ENCODE peak calls at places on chromosomes 5 and 9, in seven cellular contexts. Q is RWPE2, P is upper lobe of right lung, E is pancreas, F is gastrocnemius medialis, I is body of pancreas, Z is heart right ventricle. U is an unnamed sample.

GRCh38 chr9:114271556-114272510 is 51.1 kb upstream of the ORM1 start:
- ATAC-seq in E (peak; percentile 89), F (peak; percentile 70), I (peak; percentile 69), Z (peak; percentile 58), Q (no peak), P (peak; percentile 66), U (no peak)

GRCh38 chr5:95241635-95242034 is 43.3 kb downstream of the MCTP1 start:
- ATAC-seq in Q (no peak), I (no peak), E (no peak), Z (no peak), P (no peak), F (no peak), U (no peak)

GRCh38 chr5:73668017-73668416 is 42.0 kb downstream of the ARHGEF28 start:
- ATAC-seq in I (no peak), Z (no peak), E (no peak), F (no peak), Q (no peak), P (no peak), U (no peak)

GRCh38 chr5:79800979-79801827 is 111.6 kb downstream of the CMYA5 start:
- ATAC-seq in E (no peak), F (peak; percentile 43), P (no peak), Q (no peak), I (no peak), Z (no peak), U (no peak)

GRCh38 chr9:134730011-134730760 is 88.6 kb downstream of the COL5A1 start:
- ATAC-seq in I (no peak), E (no peak), F (peak; percentile 57), P (no peak), Q (no peak), Z (peak; percentile 32), U (peak; percentile 67)

GRCh38 chr5:159971931-159972461 is 36.9 kb upstream of the TTC1 start:
- ATAC-seq in Q (peak; percentile 73), I (peak; percentile 38), P (peak; percentile 74), E (peak; percentile 70), Z (no peak), F (no peak), U (peak; percentile 39)

GRCh38 chr9:97919217-97919813 is 3.0 kb downstream of the TRMO start:
- ATAC-seq in I (no peak), E (no peak), Z (no peak), F (no peak), P (no peak), Q (no peak), U (no peak)

GRCh38 chr5:84403773-84404172 is 19.1 kb upstream of the EDIL3 start:
- ATAC-seq in Q (peak; percentile 100), Z (no peak), P (no peak), E (no peak), I (no peak), F (no peak), U (no peak)

GRCh38 chr9:125608488-125609224 is 98.4 kb downstream of the MAPKAP1 start:
- ATAC-seq in E (no peak), Z (peak; percentile 65), P (no peak), I (no peak), Q (no peak), F (no peak), U (no peak)

GRCh38 chr9:83444110-83444509 is 94.1 kb downstream of the FRMD3 start:
- ATAC-seq in P (no peak), Q (no peak), E (no peak), F (no peak), Z (peak; percentile 61), I (no peak), U (no peak)

GRCh38 chr9:81490605-81491331 is 198.6 kb downstream of the TLE1 start:
- ATAC-seq in I (no peak), E (no peak), Q (peak; percentile 35), Z (no peak), F (no peak), P (no peak), U (no peak)

GRCh38 chr5:148739023-148739422 is 84.7 kb upstream of the HTR4 start:
- ATAC-seq in Z (no peak), P (no peak), I (peak; percentile 48), F (no peak), E (peak; percentile 62), Q (no peak), U (no peak)

GRCh38 chr5:179731791-179732411 is 721 bp upstream of the MAML1 start:
- ATAC-seq in F (peak; percentile 25), P (peak; percentile 1), Q (peak; percentile 43), Z (no peak), I (peak; percentile 14), E (peak; percentile 6), U (peak; percentile 65)

GRCh38 chr5:113202904-113203716 is 226.5 kb downstream of the DCP2 start:
- ATAC-seq in Z (peak; percentile 92), I (peak; percentile 51), Q (peak; percentile 80), F (peak; percentile 62), P (peak; percentile 65), E (peak; percentile 80), U (no peak)

DNA sequence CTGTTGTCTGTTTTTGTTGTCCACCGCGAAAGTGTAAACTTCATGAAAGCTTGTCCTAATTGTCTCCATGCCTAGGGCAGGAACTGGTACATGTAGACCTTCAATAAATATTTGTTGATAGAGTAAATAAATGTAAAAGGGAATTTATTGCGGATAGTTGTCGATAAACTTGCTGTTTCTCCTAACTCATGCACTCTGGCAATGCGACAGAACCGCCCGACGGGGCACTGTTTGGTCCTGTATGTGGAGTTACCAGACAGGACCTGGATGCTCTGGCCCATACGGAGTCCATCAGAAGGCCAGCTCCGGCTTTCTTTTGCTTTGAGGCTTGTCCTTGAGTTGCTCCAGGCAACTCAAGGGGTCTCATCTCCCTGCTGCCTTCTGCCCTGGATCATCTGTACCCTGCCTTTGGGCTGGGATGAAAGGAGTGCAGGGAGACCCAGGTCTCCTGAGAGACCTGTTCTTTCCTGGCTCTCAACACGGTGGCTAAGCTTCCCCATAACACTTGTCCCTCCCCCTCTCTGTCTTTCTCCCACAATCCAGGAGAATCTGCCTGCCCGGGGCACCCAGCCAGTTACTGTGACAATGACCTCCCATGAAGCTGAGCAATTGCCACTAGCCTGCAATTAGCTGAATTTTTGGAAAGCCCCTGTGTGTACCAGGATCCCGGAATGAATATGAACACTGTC is 149.5 kb upstream of the PTCH1 start:
- ATAC-seq in P (no peak), Z (no peak), E (no peak), F (no peak), I (peak; percentile 30), Q (no peak), U (no peak)
- H3K4me3 ChIP-seq in P (no peak overlapping the region), Z (no peak overlapping the region), E (no peak overlapping the region), F (no peak overlapping the region), I (no peak overlapping the region), Q (no peak overlapping the region), U (no peak overlapping the region)

DNA sequence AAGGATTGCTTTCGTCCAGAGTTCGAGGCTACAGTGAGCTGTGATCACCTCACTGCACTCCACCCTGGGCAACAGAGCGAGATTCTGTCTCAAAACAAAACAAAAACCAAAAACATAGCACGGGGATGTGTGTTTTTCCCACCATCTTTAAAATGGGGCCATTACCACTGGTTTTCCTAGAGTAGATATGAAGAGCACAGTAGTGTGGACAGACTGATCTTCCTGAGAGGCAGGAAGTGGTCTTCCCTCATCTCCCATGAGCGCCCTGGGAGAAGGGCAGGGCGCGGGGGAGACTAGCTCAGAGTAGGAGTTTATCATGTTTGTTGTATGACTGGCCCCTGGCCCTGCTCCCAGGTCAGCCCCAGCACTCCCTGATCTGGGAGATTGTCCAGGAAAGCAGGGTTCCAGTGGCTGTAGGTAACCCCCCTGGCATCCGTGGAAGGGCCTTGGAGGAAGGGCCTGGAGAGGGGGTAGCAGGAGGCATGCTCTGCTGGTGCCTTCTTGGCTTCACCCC is 2.3 kb downstream of the SUSD3 start:
- ATAC-seq in Z (no peak), E (no peak), F (no peak), I (no peak), P (no peak), Q (peak; percentile 50), U (no peak)
- H3K27ac ChIP-seq in Z (no peak overlapping the region), E (no peak overlapping the region), F (no peak overlapping the region), I (no peak overlapping the region), P (no peak overlapping the region), Q (no peak overlapping the region), U (no peak overlapping the region)

DNA sequence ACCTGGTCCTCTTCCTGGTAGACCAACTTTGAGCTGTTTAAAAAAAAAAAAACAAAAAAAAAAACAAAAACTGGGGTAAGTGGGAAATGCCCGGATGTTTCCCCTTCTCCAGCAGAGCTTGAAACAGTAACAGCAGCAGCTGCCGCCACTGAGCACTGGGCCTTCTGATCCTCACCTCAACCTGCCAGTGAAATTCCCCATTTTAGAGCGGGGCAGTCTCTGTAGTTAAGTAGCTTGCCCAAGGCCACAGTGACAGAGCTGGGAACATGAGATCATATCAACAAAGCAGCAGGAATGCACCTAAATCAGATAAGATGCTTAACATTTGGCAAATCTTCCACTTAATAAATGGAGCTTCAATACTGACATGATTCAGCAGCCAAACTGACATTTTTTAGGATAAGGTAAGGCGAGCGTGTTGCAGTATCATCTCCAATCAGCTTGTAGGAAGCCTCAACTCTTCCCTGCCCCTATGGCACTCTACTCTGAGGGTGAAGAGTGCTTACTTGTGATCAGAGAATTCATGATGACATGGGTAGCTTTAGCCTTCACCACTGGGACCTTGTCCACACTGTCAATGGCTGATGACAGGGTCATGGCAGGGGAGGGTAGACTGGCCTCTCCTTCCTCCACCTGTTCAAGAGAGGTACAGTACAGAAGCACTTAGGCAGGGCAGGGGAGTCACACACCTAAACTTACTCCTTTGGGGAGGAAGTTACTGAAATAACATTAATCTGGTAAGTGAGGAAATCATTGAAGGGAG is 9.3 kb downstream of the KIAA1191 start:
- ATAC-seq in F (no peak), E (peak; percentile 27), Z (no peak), I (peak; percentile 38), P (no peak), Q (no peak), U (no peak)
- H3K4me1 ChIP-seq in F (peaks cover 13% of the 10 kb centered on the region), E (no peaks in the 10 kb centered on the region), Z (no peaks in the 10 kb centered on the region), I (no peaks in the 10 kb centered on the region), P (no peaks in the 10 kb centered on the region), Q (no peaks in the 10 kb centered on the region), U (no peaks in the 10 kb centered on the region)

GRCh38 chr9:122336836-122337560 is 33.8 kb upstream of the PTGS1 start:
- ATAC-seq in F (no peak), E (no peak), P (no peak), Z (no peak), I (no peak), Q (no peak), U (no peak)
- H3K4me3 ChIP-seq in F (no peak overlapping the region), E (no peak overlapping the region), P (no peak overlapping the region), Z (no peak overlapping the region), I (no peak overlapping the region), Q (no peak overlapping the region), U (no peak overlapping the region)

DNA sequence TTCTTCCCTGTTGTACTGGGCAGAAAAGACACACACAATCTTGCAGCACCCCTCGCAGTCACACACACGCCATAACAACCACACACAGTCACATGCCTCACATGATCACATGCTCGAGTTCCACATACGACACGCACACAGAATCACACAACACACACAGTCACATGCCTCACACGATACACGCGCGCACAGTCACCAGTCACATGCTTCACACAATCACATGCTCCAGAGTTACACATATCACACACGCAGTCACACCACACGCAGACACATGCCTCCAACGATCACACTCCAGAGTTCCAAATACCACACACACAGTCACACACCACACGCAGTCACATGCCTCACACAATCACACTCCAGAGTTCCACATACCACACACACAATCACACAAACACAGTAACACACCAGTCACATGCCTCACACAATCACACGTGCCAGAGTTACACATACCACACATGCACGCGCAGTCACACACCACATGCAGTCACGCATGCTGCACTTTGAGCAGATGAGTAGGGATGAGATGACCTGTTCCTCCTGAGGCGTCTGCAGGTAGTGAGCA is 49.0 kb upstream of the LRRC14B start:
- ATAC-seq in P (no peak), Q (no peak), Z (no peak), I (no peak), F (no peak), E (no peak), U (no peak)
- H3K27ac ChIP-seq in P (no peak overlapping the region), Q (no peak overlapping the region), Z (no peak overlapping the region), I (no peak overlapping the region), F (no peak overlapping the region), E (no peak overlapping the region), U (no peak overlapping the region)

U was measured in gastroesophageal sphincter.